ENCODE peak calls at places on chromosome 1, in ten cellular contexts. B is aorta; O is COR-L47; Y is endothelial cell; G is CD8-positive, alpha-beta memory T cell; H is pulmonary artery endothelial cell; I is GM10248; D is effector memory CD8-positive, alpha-beta T cell; U is activated CD4-positive, alpha-beta T cell treated with anti-CD3 and anti-CD28 coated beads for 48 hours; P is A673. V is an unnamed sample.
A peak's percentile ranks its signal among the peaks of the same experiment; 100 is the strongest.

GRCh38 chr1:38009088-38009840 is 3.3 kb upstream of the UTP11 start:
- DNase-seq in B (peak; percentile 24), O (no peak), Y (no peak), G (peak; percentile 22), H (no peak), I (no peak), D (peak; percentile 39), U (peak; percentile 77), P (peak; percentile 81), V (peak; percentile 65)

GRCh38 chr1:34771573-34771972 is 9.4 kb upstream of the GJB3 start:
- DNase-seq in B (no peak), O (no peak), Y (no peak), G (no peak), H (no peak), I (no peak), D (no peak), U (no peak), P (no peak), V (no peak)

GRCh38 chr1:204398197-204399125 is 13.2 kb downstream of the PPP1R15B start:
- DNase-seq in B (no peak), O (peak; percentile 92), Y (peak; percentile 64), G (peak; percentile 39), H (peak; percentile 58), I (peak; percentile 82), D (peak; percentile 51), U (peak; percentile 64), P (peak; percentile 90), V (peak; percentile 42)

GRCh38 chr1:175749075-175749474 is 5.7 kb upstream of the TNR start:
- DNase-seq in B (peak; percentile 44), O (no peak), Y (no peak), G (no peak), H (no peak), I (no peak), D (no peak), U (no peak), P (no peak), V (no peak)

GRCh38 chr1:212491454-212491853 is 58.7 kb downstream of the NENF start:
- DNase-seq in B (peak; percentile 72), O (no peak), Y (no peak), G (no peak), H (no peak), I (no peak), D (no peak), U (no peak), P (no peak), V (no peak)

GRCh38 chr1:168001213-168001612 is 64.3 kb upstream of the MPC2 start:
- DNase-seq in B (no peak), O (no peak), Y (no peak), G (no peak), H (no peak), I (no peak), D (no peak), U (no peak), P (no peak), V (no peak)

GRCh38 chr1:205483372-205483771 is 21.1 kb upstream of the CDK18 start:
- DNase-seq in B (no peak), O (no peak), Y (no peak), G (no peak), H (no peak), I (no peak), D (no peak), U (no peak), P (no peak), V (no peak)

GRCh38 chr1:25642710-25643109 is 26.1 kb downstream of the MAN1C1 start:
- DNase-seq in B (peak; percentile 72), O (no peak), Y (no peak), G (peak; percentile 50), H (peak; percentile 33), I (peak; percentile 34), D (peak; percentile 61), U (peak; percentile 78), P (no peak), V (peak; percentile 65)

GRCh38 chr1:901108-901859 is 22.4 kb upstream of the SAMD11 start:
- DNase-seq in B (no peak), O (no peak), Y (no peak), G (no peak), H (no peak), I (peak; percentile 8), D (no peak), U (no peak), P (no peak), V (no peak)

GRCh38 chr1:180211156-180211859 is 18.8 kb upstream of the LHX4 start:
- DNase-seq in B (peak; percentile 29), O (no peak), Y (no peak), G (no peak), H (no peak), I (no peak), D (no peak), U (no peak), P (no peak), V (no peak)

GRCh38 chr1:173234899-173235298 is 27.8 kb upstream of the TNFSF4 start:
- DNase-seq in B (no peak), O (no peak), Y (no peak), G (no peak), H (no peak), I (no peak), D (no peak), U (no peak), P (no peak), V (no peak)

GRCh38 chr1:10494754-10495474 is 20.2 kb downstream of the PEX14 start:
- DNase-seq in B (peak; percentile 78), O (peak; percentile 55), Y (peak; percentile 87), G (peak; percentile 67), H (no peak), I (peak; percentile 83), D (peak; percentile 78), U (peak; percentile 89), P (peak; percentile 76), V (peak; percentile 88)

GRCh38 chr1:59422921-59423575 is 126.2 kb downstream of the FGGY start:
- DNase-seq in B (peak; percentile 93), O (no peak), Y (peak; percentile 44), G (no peak), H (peak; percentile 91), I (no peak), D (no peak), U (no peak), P (peak; percentile 22), V (no peak)

GRCh38 chr1:7975212-7975865 is 13.8 kb downstream of the PARK7 start:
- DNase-seq in B (peak; percentile 66), O (peak; percentile 57), Y (peak; percentile 85), G (no peak), H (peak; percentile 44), I (peak; percentile 67), D (peak; percentile 16), U (peak; percentile 54), P (peak; percentile 63), V (peak; percentile 58)

GRCh38 chr1:183593356-183593755 is 3.1 kb upstream of the NCF2 start:
- DNase-seq in B (no peak), O (no peak), Y (no peak), G (no peak), H (no peak), I (no peak), D (no peak), U (no peak), P (no peak), V (no peak)

GRCh38 chr1:26538480-26539412 is 9.2 kb downstream of the RPS6KA1 start:
- DNase-seq in B (no peak), O (no peak), Y (peak; percentile 37), G (peak; percentile 31), H (no peak), I (peak; percentile 60), D (peak; percentile 37), U (peak; percentile 74), P (peak; percentile 80), V (peak; percentile 70)

GRCh38 chr1:181676269-181676668 is 193.0 kb downstream of the CACNA1E start:
- DNase-seq in B (no peak), O (peak; percentile 62), Y (peak; percentile 44), G (no peak), H (no peak), I (peak; percentile 71), D (no peak), U (peak; percentile 7), P (peak; percentile 41), V (no peak)

GRCh38 chr1:183986941-183987340 is 50.6 kb downstream of the COLGALT2 start:
- DNase-seq in B (no peak), O (no peak), Y (no peak), G (no peak), H (no peak), I (no peak), D (no peak), U (no peak), P (no peak), V (no peak)

GRCh38 chr1:172948457-172948856 is 102.3 kb downstream of the TNFSF18 start:
- DNase-seq in B (no peak), O (no peak), Y (no peak), G (no peak), H (peak; percentile 64), I (no peak), D (no peak), U (peak; percentile 38), P (no peak), V (peak; percentile 36)

GRCh38 chr1:200962631-200963030 is 60.9 kb downstream of the KIF21B start:
- DNase-seq in B (no peak), O (no peak), Y (no peak), G (no peak), H (no peak), I (no peak), D (no peak), U (no peak), P (peak; percentile 45), V (no peak)

GRCh38 chr1:46530791-46531409 is 20.5 kb downstream of the KNCN start:
- DNase-seq in B (no peak), O (no peak), Y (no peak), G (no peak), H (no peak), I (no peak), D (no peak), U (no peak), P (no peak), V (no peak)

GRCh38 chr1:53362851-53363642 is 35.2 kb upstream of the LRP8 start:
- DNase-seq in B (peak; percentile 22), O (no peak), Y (no peak), G (no peak), H (no peak), I (no peak), D (no peak), U (peak; percentile 8), P (no peak), V (no peak)

GRCh38 chr1:64982134-64982533 is 15.8 kb upstream of the JAK1 start:
- DNase-seq in B (no peak), O (no peak), Y (no peak), G (no peak), H (no peak), I (no peak), D (no peak), U (no peak), P (no peak), V (no peak)

GRCh38 chr1:59445040-59445439 is 148.1 kb downstream of the FGGY start:
- DNase-seq in B (peak; percentile 56), O (no peak), Y (no peak), G (no peak), H (no peak), I (no peak), D (no peak), U (no peak), P (no peak), V (no peak)

GRCh38 chr1:93021539-93022134 is 57.4 kb upstream of the MTF2 start:
- DNase-seq in B (no peak), O (peak; percentile 8), Y (no peak), G (no peak), H (peak; percentile 11), I (peak; percentile 66), D (no peak), U (no peak), P (peak; percentile 74), V (no peak)

GRCh38 chr1:198932351-198932991 is 293.6 kb downstream of the PTPRC start:
- DNase-seq in B (no peak), O (no peak), Y (no peak), G (no peak), H (no peak), I (no peak), D (no peak), U (peak; percentile 25), P (peak; percentile 73), V (no peak)

GRCh38 chr1:156670791-156671190 is 6.4 kb downstream of the NES start:
- DNase-seq in B (no peak), O (no peak), Y (no peak), G (no peak), H (no peak), I (no peak), D (no peak), U (no peak), P (no peak), V (no peak)

GRCh38 chr1:185565314-185565713 is 168.9 kb upstream of the HMCN1 start:
- DNase-seq in B (no peak), O (no peak), Y (no peak), G (no peak), H (no peak), I (no peak), D (no peak), U (no peak), P (no peak), V (no peak)